ENCODE peak calls at places on chromosomes 1 and 21, in nine cellular contexts. I, S, H, D, E, T, K, Y and V are unnamed samples.

GRCh38 chr1:38034871-38035270 is 11.7 kb downstream of the POU3F1 start:
- DNase-seq in D (no peak), K (no peak), T (no peak), Y (no peak), H (no peak), I (no peak), E (no peak), S (no peak), V (no peak)

GRCh38 chr1:246748006-246748405 is 23.8 kb downstream of the SCCPDH start:
- DNase-seq in H (no peak), D (no peak), K (no peak), I (no peak), T (no peak), Y (no peak), E (no peak), S (no peak), V (no peak)

GRCh38 chr1:54273092-54273836 is 73.3 kb downstream of the MRPL37 start:
- DNase-seq in I (peak), E (no peak), D (no peak), Y (peak), K (peak), S (peak), T (no peak), H (peak), V (peak)

GRCh38 chr1:151839457-151840409 is at the start of gene C2CD4D:
- DNase-seq in K (peak), D (no peak), I (peak), T (peak), H (no peak), Y (peak), E (peak), S (no peak), V (no peak)

GRCh38 chr1:162422662-162423375 is 10.9 kb upstream of the SH2D1B start:
- DNase-seq in S (no peak), E (no peak), Y (no peak), K (no peak), T (no peak), D (no peak), H (no peak), I (no peak), V (no peak)

GRCh38 chr1:26378088-26378878 is 5.7 kb upstream of the ZNF683 start:
- DNase-seq in E (peak), K (no peak), I (peak), Y (no peak), H (peak), T (no peak), S (peak), D (peak), V (no peak)

GRCh38 chr1:68600049-68600661 is 103.3 kb upstream of the DEPDC1 start:
- DNase-seq in E (no peak), H (no peak), Y (no peak), K (no peak), D (peak), T (no peak), S (peak), I (no peak), V (no peak)

GRCh38 chr1:2459757-2460156 is 16.3 kb upstream of the PLCH2 start:
- DNase-seq in D (no peak), Y (no peak), S (peak), I (peak), E (no peak), H (no peak), T (no peak), K (peak), V (peak)

GRCh38 chr1:239545466-239545865 is 159.1 kb downstream of the CHRM3 start:
- DNase-seq in I (no peak), T (no peak), Y (no peak), H (no peak), D (no peak), S (no peak), K (no peak), E (no peak), V (no peak)

GRCh38 chr1:234484991-234485739 is 6.2 kb upstream of the TARBP1 start:
- DNase-seq in I (no peak), Y (no peak), E (no peak), S (no peak), H (no peak), D (no peak), K (no peak), T (no peak), V (no peak)

GRCh38 chr1:183148599-183148998 is 37.5 kb upstream of the LAMC2 start:
- DNase-seq in T (no peak), Y (no peak), I (no peak), E (no peak), S (peak), H (no peak), D (peak), K (no peak), V (no peak)

GRCh38 chr1:17198476-17199258 is 6.3 kb upstream of the PADI1 start:
- DNase-seq in H (no peak), I (peak), S (no peak), T (no peak), D (no peak), E (no peak), Y (no peak), K (no peak), V (no peak)

GRCh38 chr1:96234299-96234698 is 487.3 kb upstream of the PTBP2 start:
- DNase-seq in Y (no peak), D (peak), S (peak), T (no peak), I (no peak), E (no peak), H (no peak), K (peak), V (no peak)

GRCh38 chr1:161473363-161473762 is 31.9 kb upstream of the FCGR2A start:
- DNase-seq in D (peak), S (peak), Y (no peak), E (no peak), K (no peak), H (no peak), I (no peak), T (no peak), V (no peak)

GRCh38 chr1:98388431-98388830 is 273.1 kb upstream of the SNX7 start:
- DNase-seq in H (peak), S (peak), D (peak), Y (no peak), K (no peak), I (no peak), T (no peak), E (peak), V (no peak)

GRCh38 chr1:61268546-61269243 is 186.3 kb downstream of the NFIA start:
- DNase-seq in H (no peak), K (no peak), D (no peak), E (no peak), Y (no peak), I (no peak), S (no peak), T (no peak), V (no peak)

GRCh38 chr1:84959294-84959693 is 37.6 kb downstream of the MCOLN2 start:
- DNase-seq in Y (no peak), D (no peak), I (no peak), T (no peak), H (no peak), K (no peak), E (no peak), S (peak), V (no peak)

GRCh38 chr21:9767592-9768375 is 753.6 kb upstream of the TPTE start:
- DNase-seq in Y (no peak), S (no peak), H (no peak), K (no peak), I (peak), E (no peak), D (no peak), T (no peak), V (no peak)

GRCh38 chr1:115196291-115196690 is 107.0 kb upstream of the TSPAN2 start:
- DNase-seq in I (no peak), K (no peak), Y (no peak), E (no peak), D (no peak), S (no peak), T (no peak), H (no peak), V (no peak)

GRCh38 chr1:87042127-87042811 is 127.8 kb downstream of the HS2ST1 start:
- DNase-seq in Y (no peak), I (no peak), K (no peak), D (no peak), S (no peak), T (no peak), H (no peak), E (no peak), V (no peak)

GRCh38 chr1:21779613-21780521 is 3.1 kb downstream of the USP48 start:
- DNase-seq in T (no peak), H (no peak), S (no peak), K (no peak), E (no peak), D (no peak), Y (no peak), I (no peak), V (no peak)

GRCh38 chr1:110185181-110185580 is 24.9 kb upstream of the KCNC4 start:
- DNase-seq in D (no peak), K (no peak), T (no peak), E (no peak), H (no peak), I (no peak), Y (peak), S (no peak), V (peak)

GRCh38 chr1:234488054-234488953 is 9.3 kb upstream of the TARBP1 start:
- DNase-seq in Y (no peak), I (peak), K (no peak), H (no peak), D (no peak), S (no peak), T (no peak), E (no peak), V (no peak)